ENCODE peak calls at places on chromosomes 4 and X, in four cellular contexts. F, I, E and G are unnamed samples.

GRCh38 chrX:12948495-12948894 is 26.4 kb upstream of the TMSB4X start:
- DNase-seq in F (no peak), I (no peak), E (no peak), G (no peak)

GRCh38 chrX:97155809-97156208 is 272.1 kb downstream of the RPA4 start:
- DNase-seq in F (no peak), I (no peak), E (no peak), G (no peak)

GRCh38 chrX:110315541-110315940 is 2.3 kb downstream of the AMMECR1 start:
- DNase-seq in F (no peak), I (peak), E (no peak), G (no peak)

GRCh38 chr4:22460266-22460665 is 55.6 kb downstream of the ADGRA3 start:
- DNase-seq in F (no peak), I (no peak), E (no peak), G (no peak)

GRCh38 chrX:111169141-111169540 is 73.2 kb downstream of the PAK3 start:
- DNase-seq in F (no peak), I (no peak), E (no peak), G (no peak)

GRCh38 chr4:123924536-123924935 is 527.9 kb downstream of the SPRY1 start:
- DNase-seq in F (peak), I (no peak), E (no peak), G (peak)

GRCh38 chr4:113674251-113674650 is 87.3 kb downstream of the CAMK2D start:
- DNase-seq in F (no peak), I (no peak), E (no peak), G (no peak)

GRCh38 chr4:83890231-83890630 is 354.3 kb downstream of the GPAT3 start:
- DNase-seq in F (no peak), I (peak), E (no peak), G (no peak)

GRCh38 chr4:24054910-24055309 is 165.1 kb upstream of the PPARGC1A start:
- DNase-seq in F (no peak), I (no peak), E (no peak), G (no peak)

GRCh38 chr4:177726111-177726510 is 283.9 kb upstream of the AGA start:
- DNase-seq in F (no peak), I (peak), E (no peak), G (peak)

GRCh38 chrX:12011075-12011474 is 127.2 kb upstream of the FRMPD4 start:
- DNase-seq in F (no peak), I (peak), E (no peak), G (peak)

GRCh38 chrX:45710081-45710801 is 509.6 kb upstream of the DIPK2B start:
- DNase-seq in F (peak), I (peak), E (peak), G (peak)

GRCh38 chr4:5963611-5964010 is 54.6 kb downstream of the C4orf50 start:
- DNase-seq in F (no peak), I (no peak), E (no peak), G (no peak)

GRCh38 chr4:156293657-156294297 is 340.1 kb upstream of the CTSO start:
- DNase-seq in F (peak), I (peak), E (no peak), G (peak)

GRCh38 chrX:83588409-83588808 is 80.3 kb downstream of the POU3F4 start:
- DNase-seq in F (no peak), I (no peak), E (no peak), G (no peak)

GRCh38 chr4:118276551-118276950 is 76.3 kb downstream of the PRSS12 start:
- DNase-seq in F (no peak), I (no peak), E (no peak), G (no peak)

GRCh38 chrX:37912286-37912685 is 64.9 kb upstream of the DYNLT3 start:
- DNase-seq in F (peak), I (peak), E (no peak), G (peak)

GRCh38 chr4:104763554-104764210 is 269.0 kb upstream of the CXXC4 start:
- DNase-seq in F (no peak), I (no peak), E (no peak), G (no peak)

GRCh38 chr4:2101346-2102044 is 42.4 kb downstream of the NAT8L start:
- DNase-seq in F (no peak), I (peak), E (no peak), G (peak)

GRCh38 chr4:153647975-153648374 is 36.1 kb upstream of the TLR2 start:
- DNase-seq in F (no peak), I (no peak), E (no peak), G (no peak)

GRCh38 chr4:38678078-38678477 is 14.1 kb downstream of the KLF3 start:
- DNase-seq in F (peak), I (peak), E (no peak), G (peak)

GRCh38 chrX:23785564-23785963 is 2.6 kb downstream of the SAT1 start:
- DNase-seq in F (peak), I (no peak), E (no peak), G (no peak)

GRCh38 chrX:46704767-46705386 is 54.0 kb downstream of the SLC9A7 start:
- DNase-seq in F (peak), I (peak), E (no peak), G (peak)

GRCh38 chr4:86338521-86338920 is 21.3 kb downstream of the MAPK10 start:
- DNase-seq in F (no peak), I (peak), E (no peak), G (no peak)

GRCh38 chr4:110614173-110614948 is 8.5 kb downstream of the PITX2 start:
- DNase-seq in F (no peak), I (no peak), E (no peak), G (no peak)

GRCh38 chr4:110617095-110617494 is 5.8 kb downstream of the PITX2 start:
- DNase-seq in F (no peak), I (no peak), E (no peak), G (no peak)

GRCh38 chr4:110616162-110617062 is 6.5 kb downstream of the PITX2 start:
- DNase-seq in F (no peak), I (no peak), E (no peak), G (no peak)

GRCh38 chr4:110614981-110615365 is 7.9 kb downstream of the PITX2 start:
- DNase-seq in F (no peak), I (no peak), E (no peak), G (no peak)

DNA sequence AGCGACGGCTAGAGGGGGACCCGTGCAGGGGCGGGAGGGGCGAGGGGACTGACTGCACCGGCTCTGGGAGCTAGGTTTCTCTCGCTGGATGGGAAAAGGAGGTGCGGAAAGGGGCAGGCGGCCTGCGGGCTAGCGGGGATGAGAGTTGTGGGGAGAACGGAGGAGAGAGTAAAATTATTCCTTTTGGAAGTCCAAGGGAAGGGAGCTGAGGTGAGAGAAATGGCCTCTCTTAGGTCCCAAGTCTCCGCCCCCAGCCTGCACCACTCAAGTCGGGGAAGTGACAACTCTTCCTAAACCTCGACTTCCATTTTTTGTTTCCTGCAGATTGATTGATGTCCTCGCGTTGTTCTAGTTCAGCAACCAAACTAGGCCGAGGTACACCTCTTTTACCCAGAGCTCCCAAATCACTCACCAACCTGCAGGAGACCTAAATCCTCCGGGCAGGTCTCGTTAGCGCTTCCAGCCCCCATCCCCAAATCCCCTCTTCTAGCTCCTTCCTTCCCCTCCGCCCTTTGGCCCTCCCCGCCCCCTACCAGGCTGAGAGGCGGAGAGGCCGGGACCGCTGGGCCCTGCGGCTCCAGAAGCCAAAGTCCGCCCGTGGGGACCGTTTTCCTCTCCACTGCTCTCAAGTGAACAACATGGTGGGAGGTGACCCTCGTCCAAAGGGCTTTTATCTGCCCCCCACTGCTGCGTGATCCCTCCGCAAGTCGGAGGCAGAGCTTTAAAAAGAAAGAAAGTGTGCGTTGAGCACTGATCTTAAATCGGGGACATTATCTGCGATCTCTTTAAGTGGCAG is 7.3 kb downstream of the PITX2 start:
- DNase-seq in F (no peak), I (no peak), E (no peak), G (no peak)
- TF ChIP-seq EZH2 in F (peak), I (peak), E (no peak), G (peak)

DNA sequence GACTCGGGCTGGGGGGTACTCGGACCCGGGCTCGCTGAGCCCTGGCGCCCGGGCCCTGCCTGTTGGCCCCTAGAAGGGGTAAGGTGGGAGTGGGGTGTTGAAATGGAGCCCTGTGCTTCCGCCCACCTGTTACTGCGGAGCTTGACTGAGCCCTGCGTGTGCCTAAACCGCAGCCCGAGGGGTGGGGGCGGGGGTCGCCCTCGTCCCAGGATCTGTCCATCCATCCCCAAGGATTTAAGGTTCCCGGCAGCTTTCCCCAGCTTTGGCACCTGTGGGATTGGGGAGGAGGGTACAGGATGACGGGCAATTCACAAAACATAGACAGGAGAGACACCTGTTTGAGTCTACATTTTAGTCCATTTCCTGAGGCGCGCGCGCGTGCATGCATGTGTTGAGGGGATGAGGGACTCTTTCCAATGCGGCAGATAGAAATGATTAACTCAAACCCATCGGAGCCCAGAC is 779 bp downstream of the GABRQ start:
- DNase-seq in F (no peak), I (no peak), E (no peak), G (no peak)
- TF ChIP-seq EZH2 in F (no peak), I (no peak), E (no peak), G (no peak)

GRCh38 chr4:41750624-41751324 is 2.2 kb upstream of the PHOX2B start:
- DNase-seq in F (no peak), I (no peak), E (no peak), G (no peak)
- TF ChIP-seq EZH2 in F (peak), I (peak), E (no peak), G (peak)

GRCh38 chrX:129934952-129935351 is 29.0 kb downstream of the UTP14A start:
- DNase-seq in F (no peak), I (no peak), E (no peak), G (no peak)

GRCh38 chrX:129934461-129934860 is 28.5 kb downstream of the UTP14A start:
- DNase-seq in F (no peak), I (no peak), E (no peak), G (no peak)

GRCh38 chrX:129932792-129933321 is 26.9 kb downstream of the UTP14A start:
- DNase-seq in F (no peak), I (no peak), E (no peak), G (no peak)

GRCh38 chrX:129932137-129932791 is 26.3 kb downstream of the UTP14A start:
- DNase-seq in F (peak), I (peak), E (peak), G (peak)

GRCh38 chrX:129933700-129934099 is 27.7 kb downstream of the UTP14A start:
- DNase-seq in F (no peak), I (no peak), E (no peak), G (no peak)
- TF ChIP-seq EZH2 in F (peak), I (no peak), E (no peak), G (no peak)

GRCh38 chr4:101956068-101956805 is 165.7 kb downstream of the BANK1 start:
- DNase-seq in F (peak), I (no peak), E (no peak), G (no peak)
- TF ChIP-seq EZH2 in F (no peak), I (no peak), E (no peak), G (no peak)

DNA sequence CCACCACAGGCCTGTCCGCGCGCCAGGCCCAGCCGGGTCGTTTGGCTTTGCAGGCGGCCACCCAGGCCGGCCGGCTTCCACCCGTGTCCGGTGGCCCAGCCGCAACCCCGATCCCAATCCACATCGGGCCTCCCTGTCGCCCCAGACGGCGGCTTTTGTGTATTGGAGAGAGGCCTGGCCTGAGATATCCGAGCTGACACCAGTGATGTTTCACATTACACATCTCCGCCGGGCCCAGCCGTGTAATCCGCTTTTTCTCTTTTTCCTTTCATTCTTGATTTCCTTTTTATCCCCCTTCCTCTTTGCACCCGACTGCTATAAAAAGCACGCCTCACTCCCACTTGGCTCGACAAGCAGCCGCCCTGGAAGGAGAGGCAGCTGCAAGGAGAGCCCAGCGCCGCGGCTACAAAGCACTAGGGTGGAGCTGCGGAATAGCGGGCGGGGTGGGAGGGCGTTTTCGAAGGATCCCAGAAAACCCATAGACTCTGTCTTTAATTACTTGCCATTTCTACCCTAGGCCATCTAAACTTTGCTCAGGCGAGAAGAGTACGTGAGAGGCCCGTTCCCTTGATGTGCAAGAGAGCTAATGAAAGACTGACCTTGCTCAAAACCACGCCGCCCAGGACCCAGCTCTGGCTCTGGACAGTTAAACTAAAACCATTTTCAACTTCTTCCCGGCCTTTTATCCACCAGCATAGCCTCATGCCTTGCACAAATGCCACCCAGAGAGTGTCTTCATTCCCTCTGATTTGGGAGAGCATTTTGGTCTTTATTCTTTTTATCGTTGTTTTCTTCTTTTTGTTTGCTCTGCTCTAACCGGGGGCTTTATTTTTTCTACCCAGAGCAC is 3.3 kb downstream of the PITX2 start:
- DNase-seq in F (no peak), I (no peak), E (no peak), G (no peak)
- TF ChIP-seq EZH2 in F (peak), I (peak), E (no peak), G (no peak)

DNA sequence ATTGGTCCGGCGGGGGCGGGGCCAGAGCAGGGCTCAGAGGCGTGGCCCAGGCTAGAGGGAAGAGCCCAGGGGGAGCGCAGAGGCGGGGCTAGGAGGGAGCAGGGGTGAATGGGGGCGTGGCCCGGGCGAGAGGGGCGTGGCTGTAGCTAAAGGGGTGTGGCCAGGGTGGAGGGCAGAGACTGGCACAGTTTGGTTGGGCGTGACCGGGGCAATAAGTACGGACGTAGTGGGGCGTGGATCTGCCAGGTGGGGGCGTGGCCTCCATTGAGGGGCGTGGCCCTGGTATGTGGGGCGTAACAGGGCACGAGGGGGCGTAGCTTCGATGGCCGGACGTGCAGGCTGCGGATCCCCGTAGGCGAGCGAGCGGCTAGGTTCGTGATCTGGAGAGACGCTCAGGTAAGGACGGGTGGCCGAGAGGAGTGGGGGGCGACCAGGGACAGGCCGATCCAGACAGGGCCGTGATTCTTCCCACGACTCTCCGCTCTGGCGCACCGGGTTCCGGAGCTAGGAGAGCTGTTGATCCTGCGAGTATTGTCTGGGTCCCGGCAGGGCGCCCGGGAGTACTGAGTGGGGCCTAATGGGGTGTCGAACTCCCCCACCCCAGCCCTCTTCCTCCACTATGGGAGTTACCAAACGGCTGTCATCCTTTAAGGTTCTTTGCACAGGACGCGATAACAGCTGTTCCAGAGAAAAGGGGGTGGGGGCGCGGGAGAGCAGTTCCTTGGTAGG is at the start of gene CA5B:
- DNase-seq in F (peak), I (peak), E (peak), G (peak)
- TF ChIP-seq EZH2 in F (no peak), I (no peak), E (no peak), G (no peak)

DNA sequence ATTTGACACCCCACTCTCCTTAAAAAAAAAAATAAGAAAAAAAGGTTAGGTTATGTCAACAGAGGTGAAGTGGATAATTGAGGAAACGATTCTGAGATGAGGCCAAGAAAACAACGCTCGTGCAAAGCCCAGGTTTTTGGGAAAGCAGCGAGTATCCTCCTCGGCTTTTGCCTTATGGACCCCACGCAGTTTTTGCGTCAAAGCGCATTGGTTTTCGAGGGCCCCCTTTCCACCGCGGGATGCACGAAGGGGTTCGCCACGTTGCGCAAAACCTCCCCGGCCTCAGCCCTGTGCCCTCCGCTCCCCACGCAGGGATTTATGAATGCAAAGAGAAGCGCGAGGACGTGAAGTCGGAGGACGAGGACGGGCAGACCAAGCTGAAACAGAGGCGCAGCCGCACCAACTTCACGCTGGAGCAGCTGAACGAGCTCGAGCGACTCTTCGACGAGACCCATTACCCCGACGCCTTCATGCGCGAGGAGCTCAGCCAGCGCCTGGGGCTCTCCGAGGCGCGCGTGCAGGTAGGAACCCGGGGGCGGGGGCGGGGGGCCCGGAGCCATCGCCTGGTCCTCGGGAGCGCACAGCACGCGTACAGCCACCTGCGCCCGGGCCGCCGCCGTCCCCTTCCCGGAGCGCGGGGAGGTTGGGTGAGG is 3.8 kb downstream of the SHOX start:
- DNase-seq in F (no peak), I (no peak), E (no peak), G (no peak)
- TF ChIP-seq EZH2 in F (no peak), I (no peak), E (no peak), G (no peak)